ENCODE peak calls at places on chromosomes 2 and 18, in five cellular contexts. One of them, this sample, is unnamed.

GRCh38 chr2:236971131-236971850 is 114.4 kb upstream of the COPS8 start:
- DNase-seq in cerebellum: no peak
- DNase-seq in GM19239: no peak
- DNase-seq in substantia nigra: no peak
- DNase-seq in T follicular helper cell: no peak
- DNase-seq in this sample: no peak

GRCh38 chr2:73859721-73860586 is 31.2 kb downstream of the STAMBP start:
- DNase-seq in T follicular helper cell: no peak
- DNase-seq in cerebellum: no peak
- DNase-seq in substantia nigra: no peak
- DNase-seq in GM19239: no peak
- DNase-seq in this sample: no peak

GRCh38 chr2:12809526-12809925 is 92.8 kb downstream of the TRIB2 start:
- DNase-seq in cerebellum: no peak
- DNase-seq in GM19239: no peak
- DNase-seq in substantia nigra: no peak
- DNase-seq in T follicular helper cell: no peak
- DNase-seq in this sample: no peak

GRCh38 chr2:188475945-188476344 is 184.3 kb downstream of the GULP1 start:
- DNase-seq in cerebellum: no peak
- DNase-seq in GM19239: no peak
- DNase-seq in T follicular helper cell: no peak
- DNase-seq in substantia nigra: no peak
- DNase-seq in this sample: no peak

GRCh38 chr2:112634153-112634873 is 11.4 kb upstream of the SLC20A1 start:
- DNase-seq in T follicular helper cell: no peak
- DNase-seq in GM19239: no peak
- DNase-seq in substantia nigra: no peak
- DNase-seq in cerebellum: no peak
- DNase-seq in this sample: peak

GRCh38 chr2:78701546-78701945 is 324.0 kb upstream of the REG3G start:
- DNase-seq in T follicular helper cell: no peak
- DNase-seq in GM19239: no peak
- DNase-seq in substantia nigra: no peak
- DNase-seq in cerebellum: no peak
- DNase-seq in this sample: no peak

GRCh38 chr2:217992061-217992460 is 10.7 kb downstream of the TNS1 start:
- DNase-seq in T follicular helper cell: no peak
- DNase-seq in substantia nigra: no peak
- DNase-seq in cerebellum: no peak
- DNase-seq in GM19239: no peak
- DNase-seq in this sample: no peak

GRCh38 chr2:58923869-58924268 is 682.7 kb upstream of the FANCL start:
- DNase-seq in T follicular helper cell: no peak
- DNase-seq in substantia nigra: no peak
- DNase-seq in GM19239: no peak
- DNase-seq in cerebellum: no peak
- DNase-seq in this sample: no peak

GRCh38 chr18:68445131-68445530 is 269.8 kb downstream of the TMX3 start:
- DNase-seq in substantia nigra: no peak
- DNase-seq in cerebellum: peak
- DNase-seq in T follicular helper cell: no peak
- DNase-seq in GM19239: no peak
- DNase-seq in this sample: no peak

GRCh38 chr18:74534150-74534969 is at the start of gene CNDP1:
- DNase-seq in GM19239: no peak
- DNase-seq in cerebellum: no peak
- DNase-seq in substantia nigra: peak
- DNase-seq in T follicular helper cell: no peak
- DNase-seq in this sample: no peak

GRCh38 chr18:57806891-57807280 is 3.8 kb upstream of the ATP8B1 start:
- DNase-seq in cerebellum: no peak
- DNase-seq in T follicular helper cell: no peak
- DNase-seq in substantia nigra: no peak
- DNase-seq in GM19239: no peak
- DNase-seq in this sample: no peak

GRCh38 chr2:135473567-135473966 is 57.5 kb downstream of the ZRANB3 start:
- DNase-seq in cerebellum: no peak
- DNase-seq in GM19239: no peak
- DNase-seq in substantia nigra: no peak
- DNase-seq in T follicular helper cell: no peak
- DNase-seq in this sample: no peak

GRCh38 chr2:226189061-226189460 is 610.6 kb downstream of the IRS1 start:
- DNase-seq in T follicular helper cell: no peak
- DNase-seq in GM19239: no peak
- DNase-seq in substantia nigra: no peak
- DNase-seq in cerebellum: no peak
- DNase-seq in this sample: no peak

GRCh38 chr18:77970814-77971213 is 721.2 kb downstream of the GALR1 start:
- DNase-seq in T follicular helper cell: no peak
- DNase-seq in substantia nigra: no peak
- DNase-seq in GM19239: no peak
- DNase-seq in cerebellum: no peak
- DNase-seq in this sample: no peak